ENCODE peak calls at places on chromosomes 7 and 10, in eight cellular contexts. One of them, this sample, is unnamed.

GRCh38 chr10:71594934-71595571 is 124.5 kb downstream of the C10orf105 start:
- DNase-seq in fibroblast of lung: no peak
- DNase-seq in HCT116: no peak
- DNase-seq in neural progenitor cell: no peak
- DNase-seq in MM.1S: no peak
- DNase-seq in GM23248: no peak
- DNase-seq in PC-3: no peak
- DNase-seq in HepG2: no peak
- DNase-seq in this sample: no peak

GRCh38 chr7:88324699-88325098 is 18.0 kb upstream of the STEAP4 start:
- DNase-seq in fibroblast of lung: no peak
- DNase-seq in HCT116: no peak
- DNase-seq in neural progenitor cell: no peak
- DNase-seq in MM.1S: no peak
- DNase-seq in GM23248: no peak
- DNase-seq in PC-3: no peak
- DNase-seq in HepG2: no peak
- DNase-seq in this sample: no peak

GRCh38 chr7:45974540-45975360 is 53.7 kb upstream of the IGFBP3 start:
- DNase-seq in fibroblast of lung: no peak
- DNase-seq in HCT116: no peak
- DNase-seq in neural progenitor cell: no peak
- DNase-seq in MM.1S: no peak
- DNase-seq in GM23248: no peak
- DNase-seq in PC-3: no peak
- DNase-seq in HepG2: peak; percentile 31
- DNase-seq in this sample: no peak

GRCh38 chr10:77737608-77738007 is 100.0 kb upstream of the KCNMA1 start:
- DNase-seq in fibroblast of lung: peak; percentile 97
- DNase-seq in HCT116: peak; percentile 31
- DNase-seq in neural progenitor cell: no peak
- DNase-seq in MM.1S: no peak
- DNase-seq in GM23248: peak; percentile 92
- DNase-seq in PC-3: peak; percentile 99
- DNase-seq in HepG2: no peak
- DNase-seq in this sample: peak; percentile 95

GRCh38 chr10:70174058-70174741 is 3.9 kb upstream of the SAR1A start:
- DNase-seq in fibroblast of lung: peak; percentile 5
- DNase-seq in HCT116: no peak
- DNase-seq in neural progenitor cell: no peak
- DNase-seq in MM.1S: peak; percentile 72
- DNase-seq in GM23248: no peak
- DNase-seq in PC-3: peak; percentile 69
- DNase-seq in HepG2: peak; percentile 79
- DNase-seq in this sample: peak; percentile 46

GRCh38 chr7:147088916-147089315 is 972.3 kb downstream of the CNTNAP2 start:
- DNase-seq in fibroblast of lung: no peak
- DNase-seq in HCT116: no peak
- DNase-seq in neural progenitor cell: no peak
- DNase-seq in MM.1S: no peak
- DNase-seq in GM23248: no peak
- DNase-seq in PC-3: no peak
- DNase-seq in HepG2: no peak
- DNase-seq in this sample: no peak

GRCh38 chr10:63474488-63474887 is 8.7 kb upstream of the JMJD1C start:
- DNase-seq in fibroblast of lung: no peak
- DNase-seq in HCT116: no peak
- DNase-seq in neural progenitor cell: no peak
- DNase-seq in MM.1S: no peak
- DNase-seq in GM23248: no peak
- DNase-seq in PC-3: no peak
- DNase-seq in HepG2: no peak
- DNase-seq in this sample: no peak

GRCh38 chr10:24603333-24603732 is 120.4 kb downstream of the ARHGAP21 start:
- DNase-seq in fibroblast of lung: peak; percentile 73
- DNase-seq in HCT116: no peak
- DNase-seq in neural progenitor cell: no peak
- DNase-seq in MM.1S: no peak
- DNase-seq in GM23248: peak; percentile 76
- DNase-seq in PC-3: peak; percentile 53
- DNase-seq in HepG2: no peak
- DNase-seq in this sample: peak; percentile 29

GRCh38 chr7:86469680-86470295 is 173.9 kb upstream of the GRM3 start:
- DNase-seq in fibroblast of lung: peak; percentile 59
- DNase-seq in HCT116: peak; percentile 78
- DNase-seq in neural progenitor cell: peak; percentile 93
- DNase-seq in MM.1S: peak; percentile 80
- DNase-seq in GM23248: peak; percentile 82
- DNase-seq in PC-3: peak; percentile 84
- DNase-seq in HepG2: peak; percentile 70
- DNase-seq in this sample: peak; percentile 59

DNA sequence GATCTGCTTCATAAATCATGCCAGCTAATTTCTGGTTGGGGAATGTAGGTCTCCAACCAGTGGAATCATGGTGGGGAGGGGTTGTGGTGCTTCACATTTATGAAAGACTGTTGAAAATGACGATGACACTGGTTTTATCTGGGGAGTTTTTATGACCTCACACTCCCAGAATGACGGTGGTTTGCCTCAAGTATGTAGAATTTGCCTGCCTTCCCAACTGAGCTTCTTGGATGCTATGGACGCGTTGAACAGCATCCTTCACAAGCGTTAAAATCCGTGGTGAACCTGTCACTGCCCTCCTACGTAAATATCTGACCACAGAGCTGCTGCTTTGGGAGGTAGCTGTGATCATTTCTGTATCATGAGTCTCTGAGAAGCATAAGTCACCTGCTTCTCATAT is 3.3 kb downstream of the INSYN2A start:
- DNase-seq in fibroblast of lung: peak; percentile 93
- DNase-seq in HCT116: no peak
- DNase-seq in neural progenitor cell: no peak
- DNase-seq in MM.1S: no peak
- DNase-seq in GM23248: peak; percentile 26
- DNase-seq in PC-3: no peak
- DNase-seq in HepG2: no peak
- DNase-seq in this sample: no peak
- H4K20me1 ChIP-seq in fibroblast of lung: no peaks in the 10 kb centered on the region
- H4K20me1 ChIP-seq in HCT116: no peaks in the 10 kb centered on the region
- H4K20me1 ChIP-seq in neural progenitor cell: peaks cover 64% of the 10 kb centered on the region
- H4K20me1 ChIP-seq in MM.1S: no peaks in the 10 kb centered on the region
- H4K20me1 ChIP-seq in GM23248: peaks cover 5% of the 10 kb centered on the region
- H4K20me1 ChIP-seq in PC-3: no peaks in the 10 kb centered on the region
- H4K20me1 ChIP-seq in HepG2: no peaks in the 10 kb centered on the region
- H4K20me1 ChIP-seq in this sample: no peaks in the 10 kb centered on the region

DNA sequence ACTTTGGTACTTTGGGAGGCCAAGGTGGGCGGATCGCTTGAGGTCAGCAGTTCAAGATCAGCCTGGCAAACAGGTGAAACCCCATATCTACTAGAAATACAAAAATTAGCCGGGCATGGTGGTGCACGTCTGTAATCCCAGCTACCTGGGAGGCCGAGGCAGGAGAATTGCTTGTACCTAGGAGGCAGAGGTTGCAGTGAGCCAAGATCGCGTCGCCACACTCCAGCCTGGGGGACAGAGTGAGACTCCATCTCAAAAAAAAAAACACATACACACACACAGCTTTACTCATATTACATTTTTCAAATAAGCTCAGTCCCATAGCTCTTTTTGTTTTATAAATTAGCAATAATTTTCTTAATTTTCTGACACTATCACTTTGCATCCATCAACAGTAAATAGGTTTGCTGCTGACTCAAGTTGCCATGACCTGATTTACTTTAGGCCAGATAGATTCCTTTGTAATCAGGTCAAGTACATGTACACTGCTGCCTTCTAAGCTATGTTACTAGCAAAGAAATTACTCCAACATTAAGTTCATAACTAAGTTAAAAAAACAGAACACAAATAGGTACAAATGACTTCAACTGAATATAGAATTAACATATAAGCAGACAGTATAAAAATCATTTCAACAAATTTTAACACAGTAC is 31.5 kb downstream of the WAPL start:
- DNase-seq in fibroblast of lung: no peak
- DNase-seq in HCT116: no peak
- DNase-seq in neural progenitor cell: no peak
- DNase-seq in MM.1S: no peak
- DNase-seq in GM23248: no peak
- DNase-seq in PC-3: no peak
- DNase-seq in HepG2: no peak
- DNase-seq in this sample: no peak
- H3K79me2 ChIP-seq in fibroblast of lung: peaks cover 4% of the 10 kb centered on the region
- H3K79me2 ChIP-seq in HCT116: peaks cover 92% of the 10 kb centered on the region
- H3K79me2 ChIP-seq in neural progenitor cell: peaks cover 79% of the 10 kb centered on the region
- H3K79me2 ChIP-seq in MM.1S: peaks cover 72% of the 10 kb centered on the region
- H3K79me2 ChIP-seq in GM23248: peaks cover 99% of the 10 kb centered on the region
- H3K79me2 ChIP-seq in PC-3: peaks cover 25% of the 10 kb centered on the region
- H3K79me2 ChIP-seq in HepG2: peaks cover 11% of the 10 kb centered on the region
- H3K79me2 ChIP-seq in this sample: peaks cover 81% of the 10 kb centered on the region

GRCh38 chr7:27174077-27175004 is at the start of gene HOXA10:
- DNase-seq in fibroblast of lung: no peak
- DNase-seq in HCT116: no peak
- DNase-seq in neural progenitor cell: no peak
- DNase-seq in MM.1S: no peak
- DNase-seq in GM23248: peak; percentile 73
- DNase-seq in PC-3: peak; percentile 73
- DNase-seq in HepG2: no peak
- DNase-seq in this sample: no peak

GRCh38 chr7:27175005-27175625 is 995 bp upstream of the HOXA10 start:
- DNase-seq in fibroblast of lung: no peak
- DNase-seq in HCT116: no peak
- DNase-seq in neural progenitor cell: no peak
- DNase-seq in MM.1S: no peak
- DNase-seq in GM23248: peak; percentile 74
- DNase-seq in PC-3: peak; percentile 89
- DNase-seq in HepG2: no peak
- DNase-seq in this sample: no peak

GRCh38 chr7:27172388-27172774 is 1.7 kb downstream of the HOXA10 start:
- DNase-seq in fibroblast of lung: no peak
- DNase-seq in HCT116: no peak
- DNase-seq in neural progenitor cell: no peak
- DNase-seq in MM.1S: no peak
- DNase-seq in GM23248: peak; percentile 71
- DNase-seq in PC-3: no peak
- DNase-seq in HepG2: no peak
- DNase-seq in this sample: no peak

GRCh38 chr7:27172823-27173411 is 1.2 kb downstream of the HOXA10 start:
- DNase-seq in fibroblast of lung: no peak
- DNase-seq in HCT116: no peak
- DNase-seq in neural progenitor cell: peak; percentile 60
- DNase-seq in MM.1S: no peak
- DNase-seq in GM23248: peak; percentile 82
- DNase-seq in PC-3: peak; percentile 87
- DNase-seq in HepG2: no peak
- DNase-seq in this sample: no peak

DNA sequence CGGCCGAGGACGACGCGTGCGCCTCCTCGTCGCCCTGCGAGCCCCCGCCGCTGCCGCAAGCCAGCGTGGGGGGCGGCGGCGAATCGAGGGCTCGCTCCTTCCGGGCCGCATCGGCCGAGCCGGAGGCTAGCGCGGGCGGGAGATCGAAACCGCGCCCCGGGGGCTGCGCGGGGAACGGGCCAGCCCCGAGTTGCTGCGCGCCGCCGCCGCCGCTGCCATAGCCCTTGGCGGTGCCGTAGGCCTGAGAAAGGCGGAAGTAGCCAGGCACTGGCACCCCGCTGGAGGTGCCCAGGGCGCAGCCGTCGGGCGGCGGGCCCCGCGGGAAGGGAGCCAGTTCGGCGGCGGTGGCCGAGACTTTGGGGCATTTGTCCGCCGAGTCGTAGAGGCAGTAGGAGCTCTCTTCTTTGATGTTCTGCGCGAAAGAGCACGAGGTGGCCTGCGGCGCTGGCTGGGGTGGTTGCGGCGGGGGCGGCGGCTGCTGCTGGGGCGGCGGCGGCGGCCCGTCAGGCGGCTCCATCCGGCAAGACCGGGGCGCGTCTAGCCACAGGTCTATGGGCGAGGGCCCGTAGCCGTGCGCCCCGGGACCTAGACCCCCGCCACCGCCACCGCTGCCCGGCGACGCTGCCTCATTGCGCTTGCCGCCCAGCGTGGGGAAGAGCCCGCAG is 576 bp downstream of the HOXA10 start:
- DNase-seq in fibroblast of lung: no peak
- DNase-seq in HCT116: no peak
- DNase-seq in neural progenitor cell: no peak
- DNase-seq in MM.1S: no peak
- DNase-seq in GM23248: peak; percentile 74
- DNase-seq in PC-3: no peak
- DNase-seq in HepG2: no peak
- DNase-seq in this sample: no peak
- H3K4me3 ChIP-seq in fibroblast of lung: peak overlapping the region; percentile 24
- H3K4me3 ChIP-seq in HCT116: peak overlapping the region; percentile 66
- H3K4me3 ChIP-seq in neural progenitor cell: no peak overlapping the region
- H3K4me3 ChIP-seq in MM.1S: peak overlapping the region; percentile 59
- H3K4me3 ChIP-seq in GM23248: peak overlapping the region; percentile 83
- H3K4me3 ChIP-seq in PC-3: peak overlapping the region; percentile 84
- H3K4me3 ChIP-seq in HepG2: peak overlapping the region; percentile 51
- H3K4me3 ChIP-seq in this sample: peak overlapping the region; percentile 47

GRCh38 chr7:29977926-29978652 is 11.5 kb downstream of the SCRN1 start:
- DNase-seq in fibroblast of lung: no peak
- DNase-seq in HCT116: peak; percentile 27
- DNase-seq in neural progenitor cell: peak; percentile 82
- DNase-seq in MM.1S: no peak
- DNase-seq in GM23248: no peak
- DNase-seq in PC-3: peak; percentile 13
- DNase-seq in HepG2: peak; percentile 28
- DNase-seq in this sample: no peak

GRCh38 chr7:29976673-29977072 is 12.9 kb downstream of the SCRN1 start:
- DNase-seq in fibroblast of lung: peak; percentile 78
- DNase-seq in HCT116: no peak
- DNase-seq in neural progenitor cell: no peak
- DNase-seq in MM.1S: no peak
- DNase-seq in GM23248: no peak
- DNase-seq in PC-3: no peak
- DNase-seq in HepG2: no peak
- DNase-seq in this sample: peak; percentile 13

GRCh38 chr7:29974286-29974685 is 15.3 kb downstream of the SCRN1 start:
- DNase-seq in fibroblast of lung: no peak
- DNase-seq in HCT116: no peak
- DNase-seq in neural progenitor cell: no peak
- DNase-seq in MM.1S: no peak
- DNase-seq in GM23248: no peak
- DNase-seq in PC-3: no peak
- DNase-seq in HepG2: no peak
- DNase-seq in this sample: no peak

GRCh38 chr7:29976265-29976664 is 13.3 kb downstream of the SCRN1 start:
- DNase-seq in fibroblast of lung: no peak
- DNase-seq in HCT116: no peak
- DNase-seq in neural progenitor cell: no peak
- DNase-seq in MM.1S: no peak
- DNase-seq in GM23248: peak; percentile 22
- DNase-seq in PC-3: no peak
- DNase-seq in HepG2: no peak
- DNase-seq in this sample: no peak

DNA sequence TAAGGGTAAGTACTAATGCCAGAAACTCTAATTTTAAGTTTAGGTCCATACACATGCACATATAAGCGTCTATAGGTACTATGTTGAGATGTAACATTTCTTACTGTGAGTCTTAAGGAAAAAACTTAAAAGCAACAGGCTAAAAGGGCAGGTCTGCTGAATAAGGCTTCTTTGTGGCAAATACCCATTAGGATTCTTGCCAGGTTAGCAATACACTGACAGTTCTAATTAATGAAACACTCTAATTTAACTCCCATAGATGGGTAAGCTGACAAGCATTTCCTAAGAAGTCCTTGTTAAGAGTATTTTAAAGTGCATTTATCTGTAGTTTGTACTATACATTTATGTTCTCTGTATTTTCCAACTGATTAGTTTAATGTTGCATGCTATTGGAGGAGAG is 14.0 kb downstream of the SCRN1 start:
- DNase-seq in fibroblast of lung: peak; percentile 46
- DNase-seq in HCT116: no peak
- DNase-seq in neural progenitor cell: no peak
- DNase-seq in MM.1S: no peak
- DNase-seq in GM23248: no peak
- DNase-seq in PC-3: no peak
- DNase-seq in HepG2: no peak
- DNase-seq in this sample: no peak
- H4K20me1 ChIP-seq in fibroblast of lung: no peaks in the 10 kb centered on the region
- H4K20me1 ChIP-seq in HCT116: peaks cover 6% of the 10 kb centered on the region
- H4K20me1 ChIP-seq in neural progenitor cell: peaks cover 50% of the 10 kb centered on the region
- H4K20me1 ChIP-seq in MM.1S: no peaks in the 10 kb centered on the region
- H4K20me1 ChIP-seq in GM23248: peaks cover 8% of the 10 kb centered on the region
- H4K20me1 ChIP-seq in PC-3: no peaks in the 10 kb centered on the region
- H4K20me1 ChIP-seq in HepG2: peaks cover 38% of the 10 kb centered on the region
- H4K20me1 ChIP-seq in this sample: no peaks in the 10 kb centered on the region